ENCODE peak calls at places on chromosomes 13 and 19, in seven cellular contexts. O is NCI-H2029; X is progenitor cell of endocrine pancreas; J is activated CD4-positive, CD25-positive, alpha-beta regulatory T cell; W is stimulated activated CD4-positive, alpha-beta T cell treated with anti-CD3 and anti-CD28 coated beads, TNF-alpha, amount 100 ng/mL, for 24 hours; P is AG09319; G is fibroblast of villous mesenchyme. M is an unnamed sample.

GRCh38 chr19:47509973-47510372 is 4.9 kb downstream of the NAPA start:
- DNase-seq in P (no peak), G (no peak), O (no peak), W (no peak), J (no peak), X (no peak), M (no peak)

GRCh38 chr19:47097396-47098217 is 16.0 kb downstream of the ZC3H4 start:
- DNase-seq in J (no peak), X (no peak), P (no peak), O (no peak), G (no peak), W (no peak), M (no peak)

GRCh38 chr13:74036373-74036772 is 97.8 kb downstream of the KLF12 start:
- DNase-seq in X (no peak), G (no peak), J (no peak), O (no peak), W (no peak), P (no peak), M (no peak)

GRCh38 chr13:95740921-95741320 is 64.0 kb downstream of the DNAJC3 start:
- DNase-seq in G (peak; percentile 16), W (no peak), O (no peak), X (no peak), J (no peak), P (no peak), M (no peak)

GRCh38 chr13:41696163-41697003 is 239.0 kb downstream of the RGCC start:
- DNase-seq in W (no peak), O (no peak), P (peak; percentile 54), J (no peak), G (peak; percentile 85), X (no peak), M (no peak)

GRCh38 chr19:6556480-6556879 is 25.7 kb downstream of the TNFSF9 start:
- DNase-seq in G (no peak), W (no peak), O (no peak), P (no peak), J (no peak), X (no peak), M (no peak)

GRCh38 chr19:42850981-42851717 is 28.4 kb downstream of the PSG1 start:
- DNase-seq in W (no peak), G (peak; percentile 92), X (no peak), O (no peak), J (no peak), P (peak; percentile 90), M (no peak)

GRCh38 chr19:40921005-40921897 is 39.2 kb upstream of the CYP2A7 start:
- DNase-seq in G (peak; percentile 98), W (no peak), P (no peak), O (peak; percentile 80), J (no peak), X (no peak), M (no peak)

GRCh38 chr13:113724780-113725315 is 34.2 kb upstream of the TMEM255B start:
- DNase-seq in X (peak; percentile 79), J (peak; percentile 81), P (no peak), O (peak; percentile 39), G (peak; percentile 66), W (peak; percentile 72), M (peak; percentile 82)

GRCh38 chr19:54420383-54421168 is 5.3 kb downstream of the TTYH1 start:
- DNase-seq in J (no peak), O (no peak), G (peak; percentile 17), P (no peak), W (no peak), X (peak; percentile 65), M (no peak)

GRCh38 chr19:40403262-40403984 is 9.8 kb downstream of the PRX start:
- DNase-seq in G (peak; percentile 90), P (peak; percentile 70), O (peak; percentile 61), X (peak; percentile 84), J (peak; percentile 33), W (peak; percentile 56), M (peak; percentile 92)

GRCh38 chr19:15199219-15199651 is 1.6 kb downstream of the NOTCH3 start:
- DNase-seq in J (no peak), X (no peak), W (no peak), G (no peak), O (no peak), P (no peak), M (no peak)

GRCh38 chr19:35327642-35328041 is 1.3 kb upstream of the CD22 start:
- DNase-seq in O (no peak), J (no peak), X (no peak), G (no peak), W (no peak), P (no peak), M (no peak)

M was measured in stimulated activated effector memory CD8-positive, alpha-beta T cell treated with anti-CD3 and anti-CD28 coated beads, Interleukin-12 subunit alpha, Interleukin-12 subunit beta, amount 100 ng/mL, for 72 hours.